ENCODE peak calls at places on chromosomes 3 and 15, in five cellular contexts. One of them, this sample, is unnamed.
A peak's percentile ranks its signal among the peaks of the same experiment; 100 is the strongest.

GRCh38 chr3:50486219-50486888 is 17.1 kb downstream of the CACNA2D2 start:
- DNase-seq in lung: no peak
- DNase-seq in tibial artery: no peak
- DNase-seq in H9: no peak
- DNase-seq in CD4-positive, alpha-beta memory T cell: no peak
- DNase-seq in this sample: no peak

GRCh38 chr3:125512135-125512920 is 7.7 kb downstream of the SNX4 start:
- DNase-seq in lung: no peak
- DNase-seq in tibial artery: no peak
- DNase-seq in H9: no peak
- DNase-seq in CD4-positive, alpha-beta memory T cell: no peak
- DNase-seq in this sample: no peak

GRCh38 chr15:98805434-98806274 is 157.3 kb downstream of the IGF1R start:
- DNase-seq in lung: no peak
- DNase-seq in tibial artery: no peak
- DNase-seq in H9: no peak
- DNase-seq in CD4-positive, alpha-beta memory T cell: no peak
- DNase-seq in this sample: no peak

GRCh38 chr3:136343873-136344281 is 93.7 kb downstream of the PCCB start:
- DNase-seq in lung: peak; percentile 83
- DNase-seq in tibial artery: peak; percentile 86
- DNase-seq in H9: no peak
- DNase-seq in CD4-positive, alpha-beta memory T cell: no peak
- DNase-seq in this sample: peak; percentile 76

GRCh38 chr15:62647195-62647865 is 395.2 kb upstream of the TPM1 start:
- DNase-seq in lung: no peak
- DNase-seq in tibial artery: no peak
- DNase-seq in H9: no peak
- DNase-seq in CD4-positive, alpha-beta memory T cell: no peak
- DNase-seq in this sample: no peak

GRCh38 chr15:100997442-100997841 is 78.3 kb downstream of the LRRK1 start:
- DNase-seq in lung: no peak
- DNase-seq in tibial artery: no peak
- DNase-seq in H9: no peak
- DNase-seq in CD4-positive, alpha-beta memory T cell: no peak
- DNase-seq in this sample: no peak

GRCh38 chr3:98651766-98652077 is 58.3 kb upstream of the CPOX start:
- DNase-seq in lung: no peak
- DNase-seq in tibial artery: no peak
- DNase-seq in H9: no peak
- DNase-seq in CD4-positive, alpha-beta memory T cell: no peak
- DNase-seq in this sample: no peak

GRCh38 chr3:1183320-1184048 is 90.7 kb downstream of the CNTN6 start:
- DNase-seq in lung: no peak
- DNase-seq in tibial artery: no peak
- DNase-seq in H9: no peak
- DNase-seq in CD4-positive, alpha-beta memory T cell: no peak
- DNase-seq in this sample: no peak

GRCh38 chr3:189038773-189039720 is 132.7 kb upstream of the TPRG1 start:
- DNase-seq in lung: no peak
- DNase-seq in tibial artery: no peak
- DNase-seq in H9: no peak
- DNase-seq in CD4-positive, alpha-beta memory T cell: no peak
- DNase-seq in this sample: no peak

GRCh38 chr3:134655706-134656105 is 4.9 kb upstream of the KY start:
- DNase-seq in lung: no peak
- DNase-seq in tibial artery: no peak
- DNase-seq in H9: peak; percentile 10
- DNase-seq in CD4-positive, alpha-beta memory T cell: no peak
- DNase-seq in this sample: no peak

GRCh38 chr3:157354722-157355121 is 81.9 kb upstream of the PTX3 start:
- DNase-seq in lung: no peak
- DNase-seq in tibial artery: no peak
- DNase-seq in H9: no peak
- DNase-seq in CD4-positive, alpha-beta memory T cell: no peak
- DNase-seq in this sample: no peak

GRCh38 chr15:92839696-92840095 is 60.4 kb upstream of the CHD2 start:
- DNase-seq in lung: no peak
- DNase-seq in tibial artery: no peak
- DNase-seq in H9: no peak
- DNase-seq in CD4-positive, alpha-beta memory T cell: no peak
- DNase-seq in this sample: no peak

GRCh38 chr3:37492977-37493471 is 318.6 kb upstream of the LRRFIP2 start:
- DNase-seq in lung: no peak
- DNase-seq in tibial artery: no peak
- DNase-seq in H9: no peak
- DNase-seq in CD4-positive, alpha-beta memory T cell: no peak
- DNase-seq in this sample: no peak

GRCh38 chr3:51391566-51392300 is 648 bp downstream of the RBM15B start:
- DNase-seq in lung: no peak
- DNase-seq in tibial artery: no peak
- DNase-seq in H9: no peak
- DNase-seq in CD4-positive, alpha-beta memory T cell: peak; percentile 74
- DNase-seq in this sample: no peak

GRCh38 chr3:39531681-39532080 is 64.2 kb downstream of the MOBP start:
- DNase-seq in lung: no peak
- DNase-seq in tibial artery: no peak
- DNase-seq in H9: no peak
- DNase-seq in CD4-positive, alpha-beta memory T cell: no peak
- DNase-seq in this sample: no peak

GRCh38 chr3:27827041-27827440 is 104.9 kb upstream of the EOMES start:
- DNase-seq in lung: no peak
- DNase-seq in tibial artery: no peak
- DNase-seq in H9: no peak
- DNase-seq in CD4-positive, alpha-beta memory T cell: no peak
- DNase-seq in this sample: no peak

GRCh38 chr3:171584100-171584499 is 123.9 kb upstream of the TNIK start:
- DNase-seq in lung: no peak
- DNase-seq in tibial artery: no peak
- DNase-seq in H9: no peak
- DNase-seq in CD4-positive, alpha-beta memory T cell: no peak
- DNase-seq in this sample: no peak

GRCh38 chr15:88657326-88658069 is 18.7 kb downstream of the ISG20 start:
- DNase-seq in lung: peak; percentile 29
- DNase-seq in tibial artery: peak; percentile 71
- DNase-seq in H9: peak; percentile 64
- DNase-seq in CD4-positive, alpha-beta memory T cell: no peak
- DNase-seq in this sample: no peak

GRCh38 chr3:56878046-56878445 is 76.3 kb upstream of the ARHGEF3 start:
- DNase-seq in lung: no peak
- DNase-seq in tibial artery: no peak
- DNase-seq in H9: no peak
- DNase-seq in CD4-positive, alpha-beta memory T cell: peak; percentile 63
- DNase-seq in this sample: no peak

GRCh38 chr3:136036306-136036705 is 70.8 kb downstream of the PPP2R3A start:
- DNase-seq in lung: no peak
- DNase-seq in tibial artery: no peak
- DNase-seq in H9: no peak
- DNase-seq in CD4-positive, alpha-beta memory T cell: no peak
- DNase-seq in this sample: no peak

GRCh38 chr3:119229190-119229589 is 11.5 kb downstream of the B4GALT4 start:
- DNase-seq in lung: no peak
- DNase-seq in tibial artery: no peak
- DNase-seq in H9: no peak
- DNase-seq in CD4-positive, alpha-beta memory T cell: no peak
- DNase-seq in this sample: no peak

GRCh38 chr3:147699175-147699838 is 290.1 kb downstream of the ZIC1 start:
- DNase-seq in lung: no peak
- DNase-seq in tibial artery: no peak
- DNase-seq in H9: no peak
- DNase-seq in CD4-positive, alpha-beta memory T cell: no peak
- DNase-seq in this sample: no peak

GRCh38 chr3:186826316-186826977 is 16.1 kb upstream of the ADIPOQ start:
- DNase-seq in lung: no peak
- DNase-seq in tibial artery: no peak
- DNase-seq in H9: no peak
- DNase-seq in CD4-positive, alpha-beta memory T cell: peak; percentile 43
- DNase-seq in this sample: no peak

GRCh38 chr15:66409565-66410108 is 22.9 kb downstream of the MAP2K1 start:
- DNase-seq in lung: no peak
- DNase-seq in tibial artery: no peak
- DNase-seq in H9: no peak
- DNase-seq in CD4-positive, alpha-beta memory T cell: no peak
- DNase-seq in this sample: no peak

GRCh38 chr15:66411190-66411589 is 24.5 kb downstream of the MAP2K1 start:
- DNase-seq in lung: no peak
- DNase-seq in tibial artery: no peak
- DNase-seq in H9: no peak
- DNase-seq in CD4-positive, alpha-beta memory T cell: no peak
- DNase-seq in this sample: no peak

GRCh38 chr15:66408254-66408653 is 21.5 kb downstream of the MAP2K1 start:
- DNase-seq in lung: no peak
- DNase-seq in tibial artery: no peak
- DNase-seq in H9: no peak
- DNase-seq in CD4-positive, alpha-beta memory T cell: no peak
- DNase-seq in this sample: no peak

GRCh38 chr15:66405605-66406004 is 18.9 kb downstream of the MAP2K1 start:
- DNase-seq in lung: no peak
- DNase-seq in tibial artery: no peak
- DNase-seq in H9: no peak
- DNase-seq in CD4-positive, alpha-beta memory T cell: no peak
- DNase-seq in this sample: no peak

GRCh38 chr15:66408690-66409089 is 22.0 kb downstream of the MAP2K1 start:
- DNase-seq in lung: no peak
- DNase-seq in tibial artery: no peak
- DNase-seq in H9: no peak
- DNase-seq in CD4-positive, alpha-beta memory T cell: no peak
- DNase-seq in this sample: no peak
- H3K4me1 ChIP-seq in lung: peaks cover 7% of the 10 kb centered on the region
- H3K4me1 ChIP-seq in tibial artery: no peaks in the 10 kb centered on the region
- H3K4me1 ChIP-seq in H9: peaks cover 25% of the 10 kb centered on the region
- H3K4me1 ChIP-seq in CD4-positive, alpha-beta memory T cell: peaks cover 84% of the 10 kb centered on the region
- H3K4me1 ChIP-seq in this sample: peaks cover 45% of the 10 kb centered on the region

DNA sequence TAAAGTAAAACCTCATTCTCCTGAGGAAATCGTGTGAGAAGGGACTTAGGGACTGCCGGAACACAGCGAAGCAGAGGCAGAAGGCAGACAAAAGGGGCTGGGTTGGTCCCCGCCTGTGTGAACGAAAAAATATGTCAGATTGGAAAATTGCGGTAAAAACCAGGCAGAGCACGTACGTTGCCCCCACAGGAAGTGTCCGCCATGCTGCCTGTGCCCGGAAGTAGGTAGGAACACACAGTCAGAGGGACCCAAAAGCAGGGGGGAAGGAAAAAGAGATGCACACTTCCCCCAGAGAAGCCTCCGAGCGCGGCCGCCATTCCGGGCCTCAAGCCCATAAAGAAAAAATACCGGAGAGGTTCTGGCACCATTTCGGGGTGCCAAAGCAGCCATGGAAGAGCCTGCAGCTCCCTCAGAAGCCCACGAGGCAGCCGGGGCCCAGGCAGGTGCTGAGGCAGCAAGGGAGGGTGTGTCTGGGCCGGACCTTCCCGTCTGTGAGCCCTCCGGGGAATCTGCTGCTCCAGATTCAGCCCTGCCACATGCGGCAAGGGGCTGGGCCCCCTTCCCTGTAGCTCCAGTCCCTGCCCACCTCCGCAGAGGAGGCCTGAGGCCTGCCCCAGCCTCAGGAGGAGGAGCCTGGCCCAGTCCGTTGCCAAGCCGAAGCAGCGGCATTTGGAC is at the start of gene MKRN3:
- DNase-seq in lung: no peak
- DNase-seq in tibial artery: no peak
- DNase-seq in H9: no peak
- DNase-seq in CD4-positive, alpha-beta memory T cell: peak; percentile 69
- DNase-seq in this sample: no peak
- H3K27ac ChIP-seq in lung: no peak within 1 kb of the TSS
- H3K27ac ChIP-seq in tibial artery: no peak within 1 kb of the TSS
- H3K27ac ChIP-seq in H9: no peak within 1 kb of the TSS
- H3K27ac ChIP-seq in CD4-positive, alpha-beta memory T cell: peak within 1 kb of the TSS; percentile 60
- H3K27ac ChIP-seq in this sample: no peak within 1 kb of the TSS

GRCh38 chr3:150757768-150758167 is 5.2 kb downstream of the SIAH2 start:
- DNase-seq in lung: no peak
- DNase-seq in tibial artery: no peak
- DNase-seq in H9: no peak
- DNase-seq in CD4-positive, alpha-beta memory T cell: no peak
- DNase-seq in this sample: no peak

GRCh38 chr3:150757364-150757763 is 5.6 kb downstream of the SIAH2 start:
- DNase-seq in lung: no peak
- DNase-seq in tibial artery: no peak
- DNase-seq in H9: no peak
- DNase-seq in CD4-positive, alpha-beta memory T cell: no peak
- DNase-seq in this sample: no peak

GRCh38 chr3:150756491-150757059 is 6.4 kb downstream of the SIAH2 start:
- DNase-seq in lung: no peak
- DNase-seq in tibial artery: no peak
- DNase-seq in H9: no peak
- DNase-seq in CD4-positive, alpha-beta memory T cell: no peak
- DNase-seq in this sample: no peak

GRCh38 chr3:150755902-150756301 is 7.1 kb downstream of the SIAH2 start:
- DNase-seq in lung: no peak
- DNase-seq in tibial artery: no peak
- DNase-seq in H9: no peak
- DNase-seq in CD4-positive, alpha-beta memory T cell: no peak
- DNase-seq in this sample: no peak

GRCh38 chr3:150754896-150755295 is 8.1 kb downstream of the SIAH2 start:
- DNase-seq in lung: no peak
- DNase-seq in tibial artery: no peak
- DNase-seq in H9: no peak
- DNase-seq in CD4-positive, alpha-beta memory T cell: no peak
- DNase-seq in this sample: no peak
- H3K4me1 ChIP-seq in lung: peaks cover 8% of the 10 kb centered on the region
- H3K4me1 ChIP-seq in tibial artery: peaks cover 3% of the 10 kb centered on the region
- H3K4me1 ChIP-seq in H9: peaks cover 6% of the 10 kb centered on the region
- H3K4me1 ChIP-seq in CD4-positive, alpha-beta memory T cell: peaks cover 73% of the 10 kb centered on the region
- H3K4me1 ChIP-seq in this sample: peaks cover 54% of the 10 kb centered on the region

GRCh38 chr3:190495796-190496195 is 18.1 kb upstream of the IL1RAP start:
- DNase-seq in lung: no peak
- DNase-seq in tibial artery: no peak
- DNase-seq in H9: no peak
- DNase-seq in CD4-positive, alpha-beta memory T cell: no peak
- DNase-seq in this sample: no peak

GRCh38 chr3:190494907-190495306 is 19.0 kb upstream of the IL1RAP start:
- DNase-seq in lung: no peak
- DNase-seq in tibial artery: no peak
- DNase-seq in H9: no peak
- DNase-seq in CD4-positive, alpha-beta memory T cell: no peak
- DNase-seq in this sample: no peak

GRCh38 chr3:190491533-190492054 is 22.3 kb upstream of the IL1RAP start:
- DNase-seq in lung: no peak
- DNase-seq in tibial artery: no peak
- DNase-seq in H9: no peak
- DNase-seq in CD4-positive, alpha-beta memory T cell: peak; percentile 34
- DNase-seq in this sample: no peak

GRCh38 chr3:190492966-190493365 is 20.9 kb upstream of the IL1RAP start:
- DNase-seq in lung: no peak
- DNase-seq in tibial artery: no peak
- DNase-seq in H9: no peak
- DNase-seq in CD4-positive, alpha-beta memory T cell: no peak
- DNase-seq in this sample: no peak

GRCh38 chr3:190492129-190492528 is 21.8 kb upstream of the IL1RAP start:
- DNase-seq in lung: no peak
- DNase-seq in tibial artery: no peak
- DNase-seq in H9: no peak
- DNase-seq in CD4-positive, alpha-beta memory T cell: no peak
- DNase-seq in this sample: no peak
- H3K27ac ChIP-seq in lung: no peak overlapping the region
- H3K27ac ChIP-seq in tibial artery: no peak overlapping the region
- H3K27ac ChIP-seq in H9: no peak overlapping the region
- H3K27ac ChIP-seq in CD4-positive, alpha-beta memory T cell: no peak overlapping the region
- H3K27ac ChIP-seq in this sample: no peak overlapping the region

GRCh38 chr15:52385670-52386069 is 90.1 kb upstream of the MYO5C start:
- DNase-seq in lung: no peak
- DNase-seq in tibial artery: no peak
- DNase-seq in H9: no peak
- DNase-seq in CD4-positive, alpha-beta memory T cell: no peak
- DNase-seq in this sample: no peak
- H3K4me1 ChIP-seq in lung: no peaks in the 10 kb centered on the region
- H3K4me1 ChIP-seq in tibial artery: no peaks in the 10 kb centered on the region
- H3K4me1 ChIP-seq in H9: no peaks in the 10 kb centered on the region
- H3K4me1 ChIP-seq in CD4-positive, alpha-beta memory T cell: no peaks in the 10 kb centered on the region
- H3K4me1 ChIP-seq in this sample: no peaks in the 10 kb centered on the region

This sample was measured in tibial nerve.